ENCODE peak calls at places on chromosome 14, in nine cellular contexts. H, X, O, V, Q, T, D, U and I are unnamed samples.

GRCh38 chr14:56137842-56138241 is 19.6 kb downstream of the PELI2 start:
- DNase-seq in H (no peak), X (no peak), O (no peak), V (no peak), Q (no peak), T (no peak), D (no peak), U (no peak), I (no peak)

GRCh38 chr14:96122496-96122895 is 82.1 kb upstream of the BDKRB2 start:
- DNase-seq in H (no peak), X (no peak), O (no peak), V (no peak), Q (no peak), T (no peak), D (no peak), U (no peak), I (no peak)

GRCh38 chr14:77970646-77971045 is 170.7 kb downstream of the ADCK1 start:
- DNase-seq in H (no peak), X (no peak), O (no peak), V (no peak), Q (no peak), T (no peak), D (no peak), U (no peak), I (no peak)

GRCh38 chr14:53942970-53943750 is 13.5 kb downstream of the BMP4 start:
- DNase-seq in H (peak), X (no peak), O (no peak), V (no peak), Q (no peak), T (no peak), D (no peak), U (no peak), I (no peak)

GRCh38 chr14:22887990-22888378 is 5.0 kb downstream of the REM2 start:
- DNase-seq in H (no peak), X (no peak), O (peak), V (peak), Q (no peak), T (peak), D (no peak), U (no peak), I (no peak)

GRCh38 chr14:77738559-77739250 is 22.3 kb downstream of the SNW1 start:
- DNase-seq in H (no peak), X (no peak), O (no peak), V (peak), Q (no peak), T (no peak), D (no peak), U (no peak), I (no peak)

GRCh38 chr14:70641548-70642312 is at the start of gene TTC9:
- DNase-seq in H (peak), X (peak), O (peak), V (peak), Q (no peak), T (no peak), D (no peak), U (no peak), I (no peak)

GRCh38 chr14:91714805-91715204 is 17.1 kb downstream of the CATSPERB start:
- DNase-seq in H (no peak), X (no peak), O (peak), V (no peak), Q (no peak), T (no peak), D (no peak), U (no peak), I (no peak)

GRCh38 chr14:40240456-40240855 is 808.2 kb upstream of the FBXO33 start:
- DNase-seq in H (peak), X (no peak), O (no peak), V (no peak), Q (no peak), T (no peak), D (peak), U (no peak), I (no peak)

GRCh38 chr14:71551291-71551955 is 380.8 kb upstream of the RGS6 start:
- DNase-seq in H (no peak), X (no peak), O (no peak), V (no peak), Q (no peak), T (no peak), D (no peak), U (no peak), I (no peak)

GRCh38 chr14:104969741-104970230 is 8.4 kb downstream of the AHNAK2 start:
- DNase-seq in H (no peak), X (no peak), O (no peak), V (no peak), Q (no peak), T (no peak), D (no peak), U (no peak), I (no peak)

GRCh38 chr14:91899213-91899612 is 31.9 kb upstream of the TC2N start:
- DNase-seq in H (peak), X (no peak), O (peak), V (no peak), Q (no peak), T (no peak), D (no peak), U (peak), I (no peak)

GRCh38 chr14:99725774-99726537 is 41.9 kb downstream of the CYP46A1 start:
- DNase-seq in H (no peak), X (no peak), O (no peak), V (no peak), Q (no peak), T (no peak), D (no peak), U (peak), I (no peak)

GRCh38 chr14:101761881-101762529 is 496 bp downstream of the PPP2R5C start:
- DNase-seq in H (peak), X (peak), O (peak), V (peak), Q (peak), T (peak), D (no peak), U (peak), I (no peak)

GRCh38 chr14:22411398-22411797 is 177.6 kb downstream of the DAD1 start:
- DNase-seq in H (no peak), X (no peak), O (no peak), V (no peak), Q (no peak), T (no peak), D (no peak), U (no peak), I (no peak)

GRCh38 chr14:58663494-58664111 is 25.8 kb downstream of the DACT1 start:
- DNase-seq in H (no peak), X (no peak), O (no peak), V (no peak), Q (no peak), T (no peak), D (peak), U (no peak), I (no peak)